ENCODE peak calls at places on chromosomes 4 and X, in seven cellular contexts. X, V, M, F, J, E and Y are unnamed samples.

GRCh38 chr4:132506568-132506967 is 642.5 kb upstream of the PCDH10 start:
- DNase-seq in V (no peak), M (no peak), E (no peak), F (no peak), J (no peak), X (no peak), Y (no peak)

GRCh38 chr4:169202143-169202699 is 68.5 kb downstream of the SH3RF1 start:
- DNase-seq in M (no peak), J (no peak), V (no peak), E (no peak), F (peak; percentile 10), X (no peak), Y (no peak)

GRCh38 chr4:84623661-84624060 is 40.7 kb downstream of the CDS1 start:
- DNase-seq in M (no peak), X (no peak), F (no peak), J (no peak), E (no peak), V (no peak), Y (no peak)

GRCh38 chrX:24260827-24261550 is 52.9 kb downstream of the SUPT20HL2 start:
- DNase-seq in F (no peak), J (peak; percentile 61), M (no peak), V (no peak), E (no peak), X (peak; percentile 22), Y (no peak)

GRCh38 chr4:1008840-1009646 is 2.4 kb upstream of the FGFRL1 start:
- DNase-seq in F (no peak), V (peak; percentile 42), E (peak; percentile 29), X (no peak), J (no peak), M (no peak), Y (no peak)

GRCh38 chrX:27815209-27815608 is 7.4 kb downstream of the MAGEB10 start:
- DNase-seq in J (no peak), E (no peak), X (no peak), F (no peak), V (no peak), M (no peak), Y (no peak)

GRCh38 chrX:15930585-15930984 is 76.0 kb upstream of the AP1S2 start:
- DNase-seq in J (peak; percentile 57), E (peak; percentile 51), F (no peak), X (no peak), V (peak; percentile 24), M (no peak), Y (peak; percentile 56)

GRCh38 chr4:142718981-142719380 is 127.1 kb downstream of the INPP4B start:
- DNase-seq in X (no peak), F (no peak), V (no peak), E (no peak), J (no peak), M (no peak), Y (no peak)

GRCh38 chr4:53919605-53920004 is 144.8 kb downstream of the CHIC2 start:
- DNase-seq in M (no peak), E (peak; percentile 74), X (no peak), J (no peak), V (no peak), F (no peak), Y (no peak)

GRCh38 chrX:56733459-56734046 is 4.5 kb downstream of the NBDY start:
- DNase-seq in X (no peak), V (no peak), J (peak; percentile 51), F (peak; percentile 17), E (peak; percentile 80), M (peak; percentile 44), Y (peak; percentile 35)

GRCh38 chrX:148661035-148661434 is 160.6 kb downstream of the AFF2 start:
- DNase-seq in F (no peak), M (no peak), E (no peak), J (peak; percentile 60), X (no peak), V (no peak), Y (no peak)

GRCh38 chr4:48127231-48127881 is 6.7 kb downstream of the TXK start:
- DNase-seq in V (no peak), M (no peak), J (no peak), E (no peak), X (no peak), F (no peak), Y (peak; percentile 10)

GRCh38 chr4:168304744-168305459 is 13.7 kb downstream of the DDX60 start:
- DNase-seq in F (no peak), X (no peak), E (peak; percentile 72), J (peak; percentile 73), M (no peak), V (no peak), Y (no peak)

GRCh38 chr4:140078366-140078765 is 75.6 kb downstream of the MAML3 start:
- DNase-seq in X (no peak), V (no peak), M (no peak), J (no peak), E (no peak), F (no peak), Y (peak; percentile 26)

GRCh38 chrX:148049441-148049840 is 68.3 kb downstream of the FMR1NB start:
- DNase-seq in F (peak; percentile 22), V (peak; percentile 9), J (peak; percentile 45), E (peak; percentile 58), X (no peak), M (no peak), Y (peak; percentile 42)

DNA sequence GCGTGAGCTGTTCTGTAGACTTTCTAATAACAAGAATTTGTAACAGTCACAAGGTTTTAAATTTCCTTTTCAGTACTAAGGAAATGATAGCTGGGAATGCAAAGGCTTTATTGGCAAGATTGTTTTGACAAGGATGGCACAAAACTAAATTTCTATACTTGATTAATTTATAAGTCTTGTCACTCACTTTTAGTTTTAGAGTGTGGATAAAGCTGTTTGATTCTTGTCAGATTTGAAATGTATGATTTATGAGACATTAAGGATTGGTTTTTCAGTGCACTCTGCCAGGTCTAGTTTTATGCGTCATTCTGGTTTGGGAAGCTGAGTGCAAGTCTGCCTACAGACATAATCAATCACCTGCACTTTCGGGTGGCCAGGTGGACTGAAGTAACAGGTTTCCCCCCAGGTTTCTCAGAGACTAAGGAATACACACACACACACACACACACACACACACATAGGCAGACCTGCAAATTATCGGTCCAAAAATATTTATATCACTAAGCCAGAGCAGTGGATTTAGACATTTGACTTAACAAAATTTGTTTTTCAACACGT is 9.3 kb downstream of the FHL1 start:
- DNase-seq in F (no peak), J (no peak), X (no peak), M (no peak), E (no peak), V (no peak), Y (no peak)
- H3K4me3 ChIP-seq in F (no peak overlapping the region), J (peak overlapping the region; percentile 27), X (peak overlapping the region; percentile 12), M (no peak overlapping the region), E (no peak overlapping the region), V (no peak overlapping the region), Y (no peak overlapping the region)

GRCh38 chr4:147678121-147678520 is 5.8 kb downstream of the PRMT9 start:
- DNase-seq in E (no peak), X (no peak), M (no peak), J (no peak), F (no peak), V (no peak), Y (no peak)
- H3K27me3 ChIP-seq in E (no peaks in the 10 kb centered on the region), X (no peaks in the 10 kb centered on the region), M (no peaks in the 10 kb centered on the region), J (no peaks in the 10 kb centered on the region), F (no peaks in the 10 kb centered on the region), V (no peaks in the 10 kb centered on the region), Y (no peaks in the 10 kb centered on the region)

GRCh38 chr4:183691006-183691405 is 31.9 kb downstream of the TRAPPC11 start:
- DNase-seq in X (no peak), F (no peak), E (no peak), M (no peak), J (no peak), V (no peak), Y (no peak)

GRCh38 chr4:183688216-183688615 is 29.1 kb downstream of the TRAPPC11 start:
- DNase-seq in F (no peak), J (no peak), M (no peak), X (no peak), E (no peak), V (no peak), Y (no peak)

GRCh38 chr4:183686461-183686860 is 27.4 kb downstream of the TRAPPC11 start:
- DNase-seq in V (no peak), F (no peak), E (no peak), X (no peak), M (no peak), J (no peak), Y (no peak)

DNA sequence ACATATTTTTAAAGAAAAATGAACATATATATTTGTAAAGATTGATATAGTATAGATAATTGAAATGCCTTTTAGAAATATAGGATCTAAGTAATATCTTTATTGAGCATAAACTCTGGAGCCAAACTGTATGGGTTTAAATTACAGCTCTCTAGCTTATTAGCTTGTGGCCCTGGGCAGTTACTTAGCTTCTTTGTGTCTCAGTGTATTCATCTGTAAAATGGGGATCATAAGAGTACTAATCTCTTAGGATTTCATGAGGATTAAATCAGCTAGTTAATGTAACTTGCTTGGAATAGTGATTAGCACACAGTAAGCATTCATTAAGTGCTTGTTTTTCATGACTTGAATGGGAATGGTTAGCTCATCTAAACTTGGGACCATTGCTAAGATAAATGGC is 32.8 kb downstream of the TRAPPC11 start:
- DNase-seq in F (no peak), V (no peak), E (no peak), M (no peak), J (no peak), X (no peak), Y (no peak)
- H3K36me3 ChIP-seq in F (peaks cover 7% of the 10 kb centered on the region), V (peaks cover 8% of the 10 kb centered on the region), E (peaks cover 95% of the 10 kb centered on the region), M (peaks cover 35% of the 10 kb centered on the region), J (peaks cover 4% of the 10 kb centered on the region), X (peaks cover 46% of the 10 kb centered on the region), Y (peaks cover 11% of the 10 kb centered on the region)

GRCh38 chr4:70722199-70722791 is 531 bp downstream of the RUFY3 start:
- DNase-seq in J (peak; percentile 75), F (no peak), E (peak; percentile 62), V (no peak), X (no peak), M (no peak), Y (no peak)

GRCh38 chr4:70718811-70719604 is 2.8 kb upstream of the RUFY3 start:
- DNase-seq in M (no peak), X (no peak), V (no peak), J (no peak), E (no peak), F (no peak), Y (no peak)

GRCh38 chr4:70725633-70726032 is 3.9 kb downstream of the RUFY3 start:
- DNase-seq in V (no peak), M (no peak), X (no peak), E (no peak), F (no peak), J (no peak), Y (no peak)

GRCh38 chr4:70724463-70724862 is 2.7 kb downstream of the RUFY3 start:
- DNase-seq in X (no peak), J (no peak), E (no peak), F (no peak), V (no peak), M (no peak), Y (no peak)

DNA sequence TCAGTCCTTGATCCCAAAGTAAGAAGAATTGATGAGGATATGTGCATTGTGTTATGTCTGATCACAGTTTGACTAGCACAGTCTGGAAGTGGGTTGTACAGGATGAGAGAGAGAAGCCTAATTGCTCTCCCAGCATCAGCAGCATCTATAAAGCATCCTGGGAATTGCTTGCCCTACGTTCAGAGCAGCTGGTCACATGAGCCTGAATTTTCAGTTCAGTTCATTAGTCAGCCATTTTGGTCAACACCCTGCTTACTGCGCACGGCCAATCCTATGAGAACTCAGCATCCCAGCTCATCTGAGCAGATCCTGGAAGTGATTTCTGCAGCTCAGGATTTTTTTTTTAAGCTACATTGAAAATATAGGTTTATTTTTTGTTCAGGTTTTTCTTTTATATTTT is at the start of gene RUFY3:
- DNase-seq in E (peak; percentile 93), M (no peak), F (no peak), J (peak; percentile 98), V (no peak), X (no peak), Y (no peak)
- H3K4me3 ChIP-seq in E (peak within 1 kb of the TSS; percentile 83), M (no peak within 1 kb of the TSS), F (no peak within 1 kb of the TSS), J (peak within 1 kb of the TSS; percentile 78), V (no peak within 1 kb of the TSS), X (peak within 1 kb of the TSS; percentile 38), Y (no peak within 1 kb of the TSS)

GRCh38 chr4:5573965-5574364 is 134.4 kb downstream of the EVC2 start:
- DNase-seq in J (no peak), F (no peak), V (no peak), M (no peak), E (no peak), X (no peak), Y (no peak)
- H3K27me3 ChIP-seq in J (no peaks in the 10 kb centered on the region), F (peaks cover 3% of the 10 kb centered on the region), V (no peaks in the 10 kb centered on the region), M (no peaks in the 10 kb centered on the region), E (no peaks in the 10 kb centered on the region), X (no peaks in the 10 kb centered on the region), Y (no peaks in the 10 kb centered on the region)